ENCODE peak calls at places on chromosomes 6 and 20, in five cellular contexts. One of them, this sample, is unnamed.

GRCh38 chr6:135739288-135739687 is 112.2 kb upstream of the PDE7B start:
- DNase-seq in cardiac fibroblast: peak; percentile 85
- DNase-seq in fibroblast of lung: peak; percentile 99
- DNase-seq in Peyer's patch: no peak
- DNase-seq in coronary artery: no peak
- DNase-seq in this sample: no peak

GRCh38 chr6:159002432-159003160 is 2.6 kb upstream of the RSPH3 start:
- DNase-seq in cardiac fibroblast: peak; percentile 24
- DNase-seq in fibroblast of lung: peak; percentile 77
- DNase-seq in Peyer's patch: no peak
- DNase-seq in coronary artery: no peak
- DNase-seq in this sample: peak; percentile 64

GRCh38 chr6:148407372-148407771 is 64.7 kb downstream of the SASH1 start:
- DNase-seq in cardiac fibroblast: peak; percentile 93
- DNase-seq in fibroblast of lung: peak; percentile 97
- DNase-seq in Peyer's patch: no peak
- DNase-seq in coronary artery: no peak
- DNase-seq in this sample: peak; percentile 87

GRCh38 chr20:53080969-53081871 is 109.1 kb downstream of the TSHZ2 start:
- DNase-seq in cardiac fibroblast: peak; percentile 26
- DNase-seq in fibroblast of lung: peak; percentile 90
- DNase-seq in Peyer's patch: no peak
- DNase-seq in coronary artery: no peak
- DNase-seq in this sample: peak; percentile 93

GRCh38 chr6:18263561-18264337 is 581 bp downstream of the DEK start:
- DNase-seq in cardiac fibroblast: peak; percentile 72
- DNase-seq in fibroblast of lung: peak; percentile 56
- DNase-seq in Peyer's patch: peak; percentile 87
- DNase-seq in coronary artery: peak; percentile 81
- DNase-seq in this sample: peak; percentile 61

GRCh38 chr6:140858381-140858971 is 1274.2 kb upstream of the GJE1 start:
- DNase-seq in cardiac fibroblast: no peak
- DNase-seq in fibroblast of lung: peak; percentile 65
- DNase-seq in Peyer's patch: no peak
- DNase-seq in coronary artery: no peak
- DNase-seq in this sample: peak; percentile 91

GRCh38 chr6:48233063-48233462 is 122.1 kb upstream of the PTCHD4 start:
- DNase-seq in cardiac fibroblast: no peak
- DNase-seq in fibroblast of lung: no peak
- DNase-seq in Peyer's patch: no peak
- DNase-seq in coronary artery: no peak
- DNase-seq in this sample: no peak

GRCh38 chr20:43506238-43506637 is 1.3 kb upstream of the L3MBTL1 start:
- DNase-seq in cardiac fibroblast: no peak
- DNase-seq in fibroblast of lung: no peak
- DNase-seq in Peyer's patch: no peak
- DNase-seq in coronary artery: no peak
- DNase-seq in this sample: no peak

GRCh38 chr6:131001113-131001776 is 61.8 kb downstream of the EPB41L2 start:
- DNase-seq in cardiac fibroblast: no peak
- DNase-seq in fibroblast of lung: no peak
- DNase-seq in Peyer's patch: no peak
- DNase-seq in coronary artery: no peak
- DNase-seq in this sample: peak; percentile 35

GRCh38 chr6:68144667-68145066 is 490.4 kb upstream of the ADGRB3 start:
- DNase-seq in cardiac fibroblast: no peak
- DNase-seq in fibroblast of lung: no peak
- DNase-seq in Peyer's patch: no peak
- DNase-seq in coronary artery: no peak
- DNase-seq in this sample: no peak
- TF ChIP-seq CTCF in cardiac fibroblast: no peak
- TF ChIP-seq CTCF in fibroblast of lung: no peak
- TF ChIP-seq CTCF in Peyer's patch: no peak
- TF ChIP-seq CTCF in coronary artery: no peak
- TF ChIP-seq CTCF in this sample: no peak

GRCh38 chr6:1917628-1918371 is 308.1 kb downstream of the FOXC1 start:
- DNase-seq in cardiac fibroblast: peak; percentile 53
- DNase-seq in fibroblast of lung: peak; percentile 91
- DNase-seq in Peyer's patch: no peak
- DNase-seq in coronary artery: no peak
- DNase-seq in this sample: peak; percentile 94
- TF ChIP-seq CTCF in cardiac fibroblast: no peak
- TF ChIP-seq CTCF in fibroblast of lung: no peak
- TF ChIP-seq CTCF in Peyer's patch: no peak
- TF ChIP-seq CTCF in coronary artery: no peak
- TF ChIP-seq CTCF in this sample: no peak

DNA sequence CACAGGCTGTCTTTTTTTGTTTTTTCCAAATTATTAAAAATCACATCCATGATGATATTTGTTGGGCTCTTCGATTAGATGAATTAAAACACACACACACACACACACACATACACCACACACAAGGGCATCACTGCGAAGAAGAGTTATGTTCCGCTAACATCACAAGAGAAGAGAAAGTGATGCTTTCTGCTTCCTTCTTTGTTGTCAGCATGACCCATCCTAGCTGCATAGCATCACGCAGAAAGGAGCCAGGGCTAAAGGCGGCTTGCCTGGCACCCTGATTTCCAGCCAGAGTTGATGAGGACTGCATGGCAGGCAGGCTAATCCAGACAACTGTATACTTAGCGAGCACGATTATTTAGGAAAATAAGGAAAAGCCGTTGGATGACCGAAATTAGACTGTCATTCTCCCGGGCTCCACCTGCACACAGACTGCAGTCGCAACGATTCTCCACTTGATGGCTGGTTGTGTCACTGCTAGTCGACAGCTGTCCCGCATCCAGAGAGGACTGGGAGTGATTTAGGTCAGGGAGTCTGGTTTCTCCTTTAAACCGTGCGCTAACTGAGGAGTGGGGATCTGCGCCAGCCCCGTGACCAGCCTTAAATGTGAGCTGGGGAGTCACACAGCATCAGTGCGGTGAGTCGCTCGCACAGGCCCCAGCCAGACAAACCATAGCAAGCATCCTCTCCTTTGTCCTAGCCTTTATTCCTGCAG is 70.6 kb upstream of the SOX4 start:
- DNase-seq in cardiac fibroblast: no peak
- DNase-seq in fibroblast of lung: no peak
- DNase-seq in Peyer's patch: no peak
- DNase-seq in coronary artery: no peak
- DNase-seq in this sample: no peak
- TF ChIP-seq CTCF in cardiac fibroblast: no peak
- TF ChIP-seq CTCF in fibroblast of lung: no peak
- TF ChIP-seq CTCF in Peyer's patch: no peak
- TF ChIP-seq CTCF in coronary artery: no peak
- TF ChIP-seq CTCF in this sample: peak; percentile 9

GRCh38 chr20:44750081-44750805 is 4.6 kb downstream of the KCNK15 start:
- DNase-seq in cardiac fibroblast: no peak
- DNase-seq in fibroblast of lung: no peak
- DNase-seq in Peyer's patch: no peak
- DNase-seq in coronary artery: no peak
- DNase-seq in this sample: no peak
- TF ChIP-seq CTCF in cardiac fibroblast: peak; percentile 17
- TF ChIP-seq CTCF in fibroblast of lung: no peak
- TF ChIP-seq CTCF in Peyer's patch: peak; percentile 23
- TF ChIP-seq CTCF in coronary artery: no peak
- TF ChIP-seq CTCF in this sample: no peak

This sample was measured in epithelial cell of esophagus.